ENCODE peak calls at places on chromosomes 6 and 20, in seven cellular contexts. F, X, G, J, S, C and B are unnamed samples.

GRCh38 chr20:46210672-46211330 is 92.7 kb downstream of the CD40 start:
- DNase-seq in F (no peak), X (no peak), G (no peak), J (no peak), S (no peak), C (no peak), B (no peak)

GRCh38 chr20:25299801-25300200 is 51.9 kb downstream of the PYGB start:
- DNase-seq in F (no peak), X (no peak), G (no peak), J (no peak), S (no peak), C (no peak), B (no peak)

GRCh38 chr6:123803862-123804681 is at the start of gene NKAIN2:
- DNase-seq in F (peak; percentile 10), X (peak; percentile 33), G (peak; percentile 78), J (peak; percentile 23), S (no peak), C (peak; percentile 92), B (peak; percentile 43)

GRCh38 chr20:58691773-58692578 is 624 bp upstream of the NPEPL1 start:
- DNase-seq in F (no peak), X (no peak), G (peak; percentile 58), J (peak; percentile 53), S (no peak), C (no peak), B (no peak)

GRCh38 chr6:108737594-108738546 is 110.4 kb upstream of the ARMC2 start:
- DNase-seq in F (no peak), X (no peak), G (no peak), J (no peak), S (no peak), C (no peak), B (no peak)

GRCh38 chr20:38119446-38119845 is 45.6 kb downstream of the TGM2 start:
- DNase-seq in F (no peak), X (no peak), G (no peak), J (no peak), S (no peak), C (no peak), B (no peak)

GRCh38 chr6:100177956-100178355 is 183.9 kb upstream of the MCHR2 start:
- DNase-seq in F (no peak), X (no peak), G (no peak), J (no peak), S (no peak), C (no peak), B (no peak)

GRCh38 chr20:46119028-46119546 is 973 bp downstream of the CD40 start:
- DNase-seq in F (no peak), X (no peak), G (no peak), J (no peak), S (no peak), C (no peak), B (no peak)

GRCh38 chr20:20549699-20550098 is 162.7 kb downstream of the RALGAPA2 start:
- DNase-seq in F (no peak), X (no peak), G (no peak), J (no peak), S (no peak), C (no peak), B (no peak)

GRCh38 chr6:169851641-169852503 is 100.5 kb downstream of the ERMARD start:
- DNase-seq in F (no peak), X (no peak), G (no peak), J (no peak), S (no peak), C (no peak), B (no peak)

GRCh38 chr20:51091564-51092195 is 68.8 kb upstream of the KCNG1 start:
- DNase-seq in F (no peak), X (no peak), G (no peak), J (no peak), S (no peak), C (no peak), B (no peak)

GRCh38 chr20:19889011-19889953 is 127.9 kb upstream of the NAA20 start:
- DNase-seq in F (no peak), X (peak; percentile 48), G (no peak), J (peak; percentile 66), S (no peak), C (no peak), B (peak; percentile 31)

GRCh38 chr20:46237221-46237620 is 71.1 kb downstream of the CDH22 start:
- DNase-seq in F (no peak), X (no peak), G (peak; percentile 57), J (no peak), S (no peak), C (no peak), B (no peak)

GRCh38 chr6:66369407-66369806 is 662.4 kb upstream of the EYS start:
- DNase-seq in F (no peak), X (no peak), G (no peak), J (no peak), S (no peak), C (no peak), B (no peak)

GRCh38 chr6:31822038-31822821 is 5.3 kb upstream of the HSPA1B start:
- DNase-seq in F (peak; percentile 44), X (peak; percentile 76), G (peak; percentile 76), J (peak; percentile 78), S (peak; percentile 39), C (no peak), B (peak; percentile 87)

GRCh38 chr6:156434049-156434794 is 343.0 kb upstream of the ARID1B start:
- DNase-seq in F (no peak), X (no peak), G (no peak), J (no peak), S (no peak), C (no peak), B (no peak)

GRCh38 chr20:1494436-1494835 is 3.2 kb upstream of the SIRPB2 start:
- DNase-seq in F (no peak), X (no peak), G (no peak), J (no peak), S (no peak), C (no peak), B (no peak)

GRCh38 chr6:125116710-125117109 is 36.9 kb upstream of the TPD52L1 start:
- DNase-seq in F (no peak), X (no peak), G (no peak), J (no peak), S (no peak), C (no peak), B (no peak)

GRCh38 chr6:169723991-169724553 is at the start of gene PHF10:
- DNase-seq in F (peak; percentile 30), X (no peak), G (no peak), J (peak; percentile 53), S (peak; percentile 19), C (peak; percentile 77), B (no peak)

GRCh38 chr6:165231581-165232276 is 77.7 kb downstream of the C6orf118 start:
- DNase-seq in F (no peak), X (no peak), G (no peak), J (no peak), S (no peak), C (no peak), B (peak; percentile 24)

GRCh38 chr20:58471161-58471834 is 43.9 kb downstream of the APCDD1L start:
- DNase-seq in F (no peak), X (no peak), G (no peak), J (peak; percentile 64), S (no peak), C (no peak), B (no peak)

GRCh38 chr6:94769197-94769596 is 808.1 kb upstream of the MANEA start:
- DNase-seq in F (no peak), X (no peak), G (no peak), J (no peak), S (no peak), C (no peak), B (no peak)

GRCh38 chr6:87154641-87155271 is 609 bp upstream of the ZNF292 start:
- DNase-seq in F (peak; percentile 56), X (no peak), G (no peak), J (no peak), S (peak; percentile 35), C (peak; percentile 89), B (no peak)